ENCODE peak calls at places on chromosomes 1 and 21, in nine cellular contexts. One of them, this sample, is unnamed. For H3K9me3, the result is how much of the 10 kb centered on the place peaks cover.

GRCh38 chr1:15852036-15852827 is 4.7 kb downstream of the SPEN start:
- DNase-seq in transverse colon: no peak
- DNase-seq in upper lobe of right lung: no peak
- DNase-seq in PC-3: no peak
- DNase-seq in fibroblast of lung: no peak
- DNase-seq in Panc1: no peak
- DNase-seq in body of pancreas: no peak
- DNase-seq in heart right ventricle: no peak
- DNase-seq in lower lobe of right lung: no peak
- DNase-seq in this sample: no peak

GRCh38 chr1:233543338-233544255 is 70.3 kb upstream of the KCNK1 start:
- DNase-seq in PC-3: peak
- DNase-seq in fibroblast of lung: peak
- DNase-seq in upper lobe of right lung: no peak
- DNase-seq in Panc1: peak
- DNase-seq in lower lobe of right lung: no peak
- DNase-seq in body of pancreas: no peak
- DNase-seq in transverse colon: no peak
- DNase-seq in heart right ventricle: no peak
- DNase-seq in this sample: peak

GRCh38 chr1:66256629-66257575 is 277.1 kb upstream of the SGIP1 start:
- DNase-seq in transverse colon: no peak
- DNase-seq in heart right ventricle: no peak
- DNase-seq in body of pancreas: no peak
- DNase-seq in Panc1: no peak
- DNase-seq in upper lobe of right lung: no peak
- DNase-seq in fibroblast of lung: no peak
- DNase-seq in lower lobe of right lung: no peak
- DNase-seq in PC-3: peak
- DNase-seq in this sample: no peak

GRCh38 chr21:41820384-41821080 is 53.7 kb upstream of the RIPK4 start:
- DNase-seq in lower lobe of right lung: no peak
- DNase-seq in Panc1: no peak
- DNase-seq in upper lobe of right lung: peak
- DNase-seq in transverse colon: no peak
- DNase-seq in fibroblast of lung: no peak
- DNase-seq in body of pancreas: no peak
- DNase-seq in heart right ventricle: no peak
- DNase-seq in PC-3: no peak
- DNase-seq in this sample: no peak

GRCh38 chr1:192628406-192629057 is 7.4 kb upstream of the RGS13 start:
- DNase-seq in transverse colon: no peak
- DNase-seq in fibroblast of lung: no peak
- DNase-seq in Panc1: no peak
- DNase-seq in heart right ventricle: no peak
- DNase-seq in lower lobe of right lung: no peak
- DNase-seq in PC-3: no peak
- DNase-seq in body of pancreas: no peak
- DNase-seq in upper lobe of right lung: no peak
- DNase-seq in this sample: no peak

GRCh38 chr1:182235952-182236650 is 155.5 kb downstream of the GLUL start:
- DNase-seq in PC-3: peak
- DNase-seq in body of pancreas: no peak
- DNase-seq in lower lobe of right lung: no peak
- DNase-seq in fibroblast of lung: peak
- DNase-seq in upper lobe of right lung: no peak
- DNase-seq in heart right ventricle: peak
- DNase-seq in transverse colon: peak
- DNase-seq in Panc1: no peak
- DNase-seq in this sample: peak

GRCh38 chr1:179806333-179806732 is 63.2 kb downstream of the FAM163A start:
- DNase-seq in upper lobe of right lung: no peak
- DNase-seq in PC-3: no peak
- DNase-seq in transverse colon: no peak
- DNase-seq in Panc1: no peak
- DNase-seq in heart right ventricle: no peak
- DNase-seq in lower lobe of right lung: no peak
- DNase-seq in fibroblast of lung: no peak
- DNase-seq in body of pancreas: no peak
- DNase-seq in this sample: no peak

GRCh38 chr21:33149166-33149565 is 79.2 kb downstream of the OLIG1 start:
- DNase-seq in Panc1: no peak
- DNase-seq in lower lobe of right lung: no peak
- DNase-seq in transverse colon: no peak
- DNase-seq in upper lobe of right lung: no peak
- DNase-seq in heart right ventricle: no peak
- DNase-seq in fibroblast of lung: no peak
- DNase-seq in body of pancreas: no peak
- DNase-seq in PC-3: no peak
- DNase-seq in this sample: no peak

GRCh38 chr1:44158871-44159270 is 17.4 kb upstream of the KLF18 start:
- DNase-seq in upper lobe of right lung: no peak
- DNase-seq in transverse colon: no peak
- DNase-seq in fibroblast of lung: no peak
- DNase-seq in body of pancreas: no peak
- DNase-seq in Panc1: no peak
- DNase-seq in lower lobe of right lung: no peak
- DNase-seq in PC-3: no peak
- DNase-seq in heart right ventricle: no peak
- DNase-seq in this sample: no peak

GRCh38 chr1:110513511-110513910 is 5.5 kb downstream of the KCNA10 start:
- DNase-seq in fibroblast of lung: no peak
- DNase-seq in Panc1: no peak
- DNase-seq in PC-3: peak
- DNase-seq in upper lobe of right lung: no peak
- DNase-seq in body of pancreas: no peak
- DNase-seq in heart right ventricle: no peak
- DNase-seq in lower lobe of right lung: no peak
- DNase-seq in transverse colon: no peak
- DNase-seq in this sample: peak

GRCh38 chr1:99146129-99146848 is 118.0 kb upstream of the PLPPR4 start:
- DNase-seq in upper lobe of right lung: no peak
- DNase-seq in fibroblast of lung: no peak
- DNase-seq in lower lobe of right lung: no peak
- DNase-seq in transverse colon: no peak
- DNase-seq in heart right ventricle: no peak
- DNase-seq in body of pancreas: no peak
- DNase-seq in PC-3: no peak
- DNase-seq in Panc1: no peak
- DNase-seq in this sample: no peak

GRCh38 chr1:16286122-16286521 is 49.1 kb upstream of the CPLANE2 start:
- DNase-seq in fibroblast of lung: no peak
- DNase-seq in lower lobe of right lung: no peak
- DNase-seq in upper lobe of right lung: no peak
- DNase-seq in transverse colon: no peak
- DNase-seq in Panc1: no peak
- DNase-seq in heart right ventricle: no peak
- DNase-seq in PC-3: no peak
- DNase-seq in body of pancreas: no peak
- DNase-seq in this sample: no peak

GRCh38 chr1:113784104-113784779 is 25.0 kb upstream of the PHTF1 start:
- DNase-seq in body of pancreas: no peak
- DNase-seq in upper lobe of right lung: no peak
- DNase-seq in lower lobe of right lung: no peak
- DNase-seq in fibroblast of lung: no peak
- DNase-seq in transverse colon: no peak
- DNase-seq in heart right ventricle: no peak
- DNase-seq in Panc1: no peak
- DNase-seq in PC-3: no peak
- DNase-seq in this sample: no peak

GRCh38 chr1:162357681-162358266 is 18.9 kb downstream of the SPATA46 start:
- DNase-seq in fibroblast of lung: peak
- DNase-seq in Panc1: no peak
- DNase-seq in PC-3: peak
- DNase-seq in lower lobe of right lung: no peak
- DNase-seq in transverse colon: no peak
- DNase-seq in upper lobe of right lung: no peak
- DNase-seq in heart right ventricle: no peak
- DNase-seq in body of pancreas: no peak
- DNase-seq in this sample: peak

DNA sequence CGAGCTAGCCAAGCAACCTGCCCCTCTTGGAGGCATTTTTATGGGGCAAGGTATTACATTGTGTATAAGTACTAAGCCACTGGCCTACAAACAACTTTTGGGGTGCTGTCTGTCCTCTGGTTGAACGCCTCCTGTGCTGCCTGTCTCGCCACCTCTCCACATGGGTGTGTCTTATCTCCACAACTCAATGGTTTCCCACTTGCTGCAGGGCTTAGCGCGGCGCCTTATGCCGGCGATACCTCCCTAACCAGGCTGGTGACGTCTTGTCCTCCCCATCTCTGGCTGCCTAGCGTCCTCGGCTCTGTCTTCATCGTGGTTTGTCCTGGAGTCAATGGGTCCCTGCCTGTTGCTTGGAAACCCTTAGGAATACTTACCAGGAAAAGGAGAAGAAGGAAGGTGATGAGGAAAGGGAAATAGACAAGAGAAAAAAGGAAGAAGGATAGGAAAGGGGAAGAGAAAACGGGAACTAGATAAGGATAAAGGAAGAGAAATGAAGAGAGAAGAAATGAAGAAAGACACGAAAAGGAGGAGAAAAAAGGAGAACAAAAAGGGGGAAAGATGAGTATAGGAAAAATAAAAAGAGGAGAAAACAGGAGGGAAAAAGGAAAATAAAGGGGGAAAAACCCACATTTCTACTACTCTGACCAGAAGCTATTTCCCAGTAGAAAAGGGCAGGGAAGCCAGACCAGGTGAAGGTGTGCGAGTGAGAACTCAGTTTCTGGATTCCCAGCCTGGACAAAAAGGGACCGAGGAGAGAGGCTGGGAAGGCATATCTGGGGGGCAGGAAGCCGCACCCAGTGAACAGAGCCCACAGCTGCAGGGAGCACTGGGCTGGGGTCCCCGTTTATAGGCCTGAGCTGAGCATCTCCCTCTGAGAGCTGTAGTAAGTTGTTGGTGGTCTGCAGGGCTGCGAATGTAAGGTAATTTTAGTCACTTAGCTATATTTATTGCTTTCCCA is 86.2 kb downstream of the CLIC6 start:
- DNase-seq in body of pancreas: no peak
- DNase-seq in Panc1: no peak
- DNase-seq in upper lobe of right lung: no peak
- DNase-seq in transverse colon: no peak
- DNase-seq in fibroblast of lung: no peak
- DNase-seq in PC-3: no peak
- DNase-seq in heart right ventricle: no peak
- DNase-seq in lower lobe of right lung: no peak
- DNase-seq in this sample: no peak
- H3K9me3 ChIP-seq in body of pancreas: under half
- H3K9me3 ChIP-seq in Panc1: under half
- H3K9me3 ChIP-seq in upper lobe of right lung: under half
- H3K9me3 ChIP-seq in transverse colon: under half
- H3K9me3 ChIP-seq in fibroblast of lung: under half
- H3K9me3 ChIP-seq in PC-3: under half
- H3K9me3 ChIP-seq in heart right ventricle: under half
- H3K9me3 ChIP-seq in lower lobe of right lung: under half
- H3K9me3 ChIP-seq in this sample: under half

GRCh38 chr1:227654431-227654830 is 80.7 kb downstream of the JMJD4 start:
- DNase-seq in fibroblast of lung: peak
- DNase-seq in transverse colon: no peak
- DNase-seq in PC-3: peak
- DNase-seq in heart right ventricle: no peak
- DNase-seq in upper lobe of right lung: no peak
- DNase-seq in lower lobe of right lung: no peak
- DNase-seq in body of pancreas: no peak
- DNase-seq in Panc1: no peak
- DNase-seq in this sample: no peak
- H3K9me3 ChIP-seq in fibroblast of lung: under half
- H3K9me3 ChIP-seq in transverse colon: half or more
- H3K9me3 ChIP-seq in PC-3: half or more
- H3K9me3 ChIP-seq in heart right ventricle: half or more
- H3K9me3 ChIP-seq in upper lobe of right lung: half or more
- H3K9me3 ChIP-seq in lower lobe of right lung: half or more
- H3K9me3 ChIP-seq in body of pancreas: under half
- H3K9me3 ChIP-seq in Panc1: half or more
- H3K9me3 ChIP-seq in this sample: half or more

GRCh38 chr1:3928622-3929021 is 28.6 kb upstream of the C1orf174 start:
- DNase-seq in fibroblast of lung: no peak
- DNase-seq in body of pancreas: no peak
- DNase-seq in Panc1: no peak
- DNase-seq in PC-3: no peak
- DNase-seq in upper lobe of right lung: no peak
- DNase-seq in heart right ventricle: no peak
- DNase-seq in transverse colon: no peak
- DNase-seq in lower lobe of right lung: no peak
- DNase-seq in this sample: no peak
- H3K9me3 ChIP-seq in fibroblast of lung: under half
- H3K9me3 ChIP-seq in body of pancreas: under half
- H3K9me3 ChIP-seq in Panc1: under half
- H3K9me3 ChIP-seq in PC-3: under half
- H3K9me3 ChIP-seq in upper lobe of right lung: under half
- H3K9me3 ChIP-seq in heart right ventricle: under half
- H3K9me3 ChIP-seq in transverse colon: under half
- H3K9me3 ChIP-seq in lower lobe of right lung: under half
- H3K9me3 ChIP-seq in this sample: under half

DNA sequence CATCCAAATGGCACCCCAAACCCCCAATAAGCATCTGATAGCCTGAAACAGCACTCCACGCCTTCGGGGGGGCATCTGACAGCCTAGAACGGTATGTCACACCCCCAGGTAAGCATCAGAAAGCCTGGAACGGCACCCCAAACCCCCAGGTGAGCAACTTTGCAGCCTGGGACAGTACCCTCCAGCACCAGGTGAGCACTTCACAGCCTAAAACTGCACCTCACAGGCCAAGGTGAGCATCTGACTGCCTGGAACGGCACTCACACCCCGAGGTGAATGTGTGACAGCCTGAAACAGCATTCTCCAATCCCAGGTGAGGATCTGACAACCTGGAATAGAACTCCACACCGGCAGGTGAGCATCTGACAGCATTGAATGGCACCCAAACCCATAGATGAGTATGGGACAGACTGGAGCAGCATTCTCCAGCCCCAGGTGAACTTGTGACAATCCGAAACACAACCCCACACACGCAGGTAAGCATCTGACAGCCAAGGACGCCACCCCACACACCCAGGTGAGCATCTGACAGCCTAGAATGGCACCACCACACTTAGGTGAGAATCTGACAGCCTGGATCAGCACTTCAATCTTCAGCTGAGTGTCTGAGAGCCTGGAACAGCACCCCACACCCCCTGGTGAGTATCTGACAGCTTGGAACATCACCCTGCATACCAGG is 18.3 kb upstream of the MMEL1 start:
- DNase-seq in Panc1: no peak
- DNase-seq in lower lobe of right lung: peak
- DNase-seq in heart right ventricle: no peak
- DNase-seq in fibroblast of lung: no peak
- DNase-seq in body of pancreas: no peak
- DNase-seq in PC-3: no peak
- DNase-seq in upper lobe of right lung: peak
- DNase-seq in transverse colon: no peak
- DNase-seq in this sample: no peak
- H3K9me3 ChIP-seq in Panc1: under half
- H3K9me3 ChIP-seq in lower lobe of right lung: under half
- H3K9me3 ChIP-seq in heart right ventricle: under half
- H3K9me3 ChIP-seq in fibroblast of lung: under half
- H3K9me3 ChIP-seq in body of pancreas: under half
- H3K9me3 ChIP-seq in PC-3: under half
- H3K9me3 ChIP-seq in upper lobe of right lung: under half
- H3K9me3 ChIP-seq in transverse colon: under half
- H3K9me3 ChIP-seq in this sample: under half